ENCODE peak calls at places on chromosomes 12 and 14, in seven cellular contexts. O, X, I, K, W, R and B are unnamed samples. For H3K4me1, the result is how much of the 10 kb centered on the place peaks cover.

GRCh38 chr14:35332517-35333346 is 40.5 kb downstream of the PSMA6 start:
- DNase-seq in R (no peak), K (no peak), X (no peak), I (no peak), O (no peak), W (no peak), B (no peak)

GRCh38 chr12:4824415-4824814 is 85.3 kb upstream of the KCNA1 start:
- DNase-seq in O (no peak), R (no peak), W (no peak), X (no peak), I (peak), K (no peak), B (no peak)

GRCh38 chr14:70555890-70556289 is 21.1 kb upstream of the ADAM20 start:
- DNase-seq in K (no peak), W (peak), R (no peak), I (no peak), X (no peak), O (no peak), B (peak)

GRCh38 chr14:91328313-91329050 is 84.0 kb upstream of the GPR68 start:
- DNase-seq in W (no peak), I (no peak), X (no peak), K (no peak), R (no peak), O (no peak), B (no peak)

GRCh38 chr12:122874081-122874480 is 21.8 kb downstream of the VPS37B start:
- DNase-seq in R (no peak), W (no peak), X (no peak), K (no peak), I (no peak), O (no peak), B (no peak)

GRCh38 chr12:27967551-27968054 is 4.9 kb downstream of the PTHLH start:
- DNase-seq in O (no peak), R (no peak), X (no peak), I (no peak), W (no peak), K (no peak), B (no peak)

GRCh38 chr12:5260591-5261086 is 171.3 kb upstream of the NTF3 start:
- DNase-seq in O (no peak), X (no peak), I (no peak), R (no peak), K (no peak), W (no peak), B (no peak)

GRCh38 chr12:31732926-31733548 is 4.2 kb upstream of the AMN1 start:
- DNase-seq in K (no peak), R (peak), X (peak), W (no peak), I (peak), O (no peak), B (no peak)

GRCh38 chr12:114794049-114794558 is 110.1 kb upstream of the TBX3 start:
- DNase-seq in W (no peak), O (no peak), X (no peak), I (no peak), K (no peak), R (no peak), B (no peak)

GRCh38 chr12:122079532-122080081 is 1.1 kb downstream of the MLXIP start:
- DNase-seq in O (no peak), I (no peak), W (no peak), R (no peak), K (no peak), X (no peak), B (no peak)

GRCh38 chr14:57287745-57288144 is 19.0 kb downstream of the AP5M1 start:
- DNase-seq in X (no peak), I (no peak), R (no peak), K (no peak), O (no peak), W (no peak), B (no peak)

GRCh38 chr12:46450279-46450748 is 77.7 kb upstream of the SLC38A2 start:
- DNase-seq in X (no peak), I (no peak), R (no peak), K (peak), O (peak), W (peak), B (peak)

GRCh38 chr12:50677858-50678257 is 86.0 kb upstream of the ATF1 start:
- DNase-seq in O (no peak), K (no peak), R (no peak), X (no peak), W (peak), I (no peak), B (no peak)

GRCh38 chr14:101557811-101558738 is 3.2 kb upstream of the DIO3 start:
- DNase-seq in I (no peak), X (no peak), W (no peak), O (peak), R (no peak), K (no peak), B (no peak)

GRCh38 chr14:99188721-99189120 is 83.3 kb downstream of the BCL11B start:
- DNase-seq in X (no peak), K (no peak), R (no peak), W (no peak), O (no peak), I (no peak), B (no peak)

GRCh38 chr12:72271741-72272661 is at the start of gene TRHDE:
- DNase-seq in X (no peak), O (no peak), R (no peak), K (no peak), W (peak), I (no peak), B (no peak)

GRCh38 chr12:26768611-26769603 is 64.1 kb downstream of the ITPR2 start:
- DNase-seq in O (no peak), W (no peak), R (no peak), X (no peak), I (no peak), K (no peak), B (no peak)

GRCh38 chr12:17204289-17205054 is 598.5 kb upstream of the LMO3 start:
- DNase-seq in X (no peak), R (no peak), K (no peak), W (no peak), I (no peak), O (no peak), B (no peak)

GRCh38 chr12:12693111-12693671 is 2.8 kb downstream of the GPR19 start:
- DNase-seq in I (no peak), K (no peak), O (no peak), W (no peak), R (no peak), X (no peak), B (no peak)

DNA sequence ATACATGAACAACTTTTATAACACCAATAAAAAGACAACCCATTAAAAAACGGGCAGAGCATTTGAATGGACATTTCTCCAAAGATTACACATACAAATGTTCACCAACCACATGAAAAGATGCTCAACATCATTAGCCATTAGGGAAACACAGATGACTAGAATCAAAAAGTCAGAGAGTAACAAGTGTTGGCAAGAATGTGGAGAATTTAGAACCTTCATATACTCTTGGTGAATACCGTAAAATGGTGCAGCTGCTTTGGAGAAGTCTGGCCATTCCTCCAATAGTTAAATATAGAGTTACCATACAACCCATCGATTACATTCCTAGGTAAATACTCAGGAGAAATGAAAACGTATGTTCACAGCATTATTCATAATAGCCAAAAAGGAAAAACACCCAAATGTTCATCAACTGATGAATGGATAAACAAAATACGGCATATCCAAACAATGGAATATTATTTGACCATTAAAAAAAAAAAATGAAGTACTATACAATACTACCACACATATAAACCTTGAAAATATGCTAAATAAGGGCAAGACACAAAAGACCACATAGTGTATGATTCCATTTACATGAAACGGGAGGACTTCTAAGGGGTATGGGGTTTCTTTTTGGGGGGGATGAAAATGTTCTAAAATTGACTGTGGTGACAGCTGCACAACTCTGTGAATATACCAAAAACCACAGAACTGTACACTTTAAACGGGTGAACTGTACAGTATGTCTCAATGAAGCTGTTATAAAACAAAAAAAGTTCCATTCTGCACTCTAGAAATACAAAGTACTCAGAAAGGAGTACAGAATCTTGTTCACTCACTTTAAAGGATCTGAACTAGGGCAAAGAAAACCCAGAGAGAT is 3.2 kb downstream of the CORO1C start:
- DNase-seq in X (no peak), W (no peak), O (no peak), K (no peak), I (no peak), R (no peak), B (no peak)
- H3K4me1 ChIP-seq in X (under half), W (under half), O (under half), K (half or more), I (half or more), R (half or more), B (half or more)

DNA sequence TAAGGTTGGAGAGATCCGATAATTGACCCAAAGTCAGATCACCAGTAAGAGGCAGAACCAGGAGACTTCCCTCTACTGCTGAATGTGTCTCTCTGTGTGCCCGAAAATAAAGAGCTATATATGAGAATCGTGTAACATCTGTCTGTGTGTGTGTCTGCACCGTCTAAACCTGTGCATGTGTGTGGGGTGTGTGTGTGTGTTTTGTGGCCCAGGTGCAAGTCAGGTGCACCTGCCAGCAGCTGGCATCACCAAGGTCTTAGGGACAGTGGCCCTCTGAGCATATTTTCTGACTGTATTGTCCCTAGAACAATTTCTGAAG is 24.7 kb upstream of the KRT78 start:
- DNase-seq in R (no peak), O (no peak), X (no peak), K (no peak), I (no peak), W (no peak), B (no peak)
- H3K27ac ChIP-seq in R (peak), O (peak), X (peak), K (peak), I (peak), W (peak), B (peak)

GRCh38 chr12:6450091-6450868 is 1.6 kb upstream of the TAPBPL start:
- DNase-seq in R (no peak), W (no peak), X (no peak), O (no peak), K (no peak), I (no peak), B (no peak)
- H3K4me1 ChIP-seq in R (under half), W (under half), X (under half), O (under half), K (under half), I (under half), B (under half)

DNA sequence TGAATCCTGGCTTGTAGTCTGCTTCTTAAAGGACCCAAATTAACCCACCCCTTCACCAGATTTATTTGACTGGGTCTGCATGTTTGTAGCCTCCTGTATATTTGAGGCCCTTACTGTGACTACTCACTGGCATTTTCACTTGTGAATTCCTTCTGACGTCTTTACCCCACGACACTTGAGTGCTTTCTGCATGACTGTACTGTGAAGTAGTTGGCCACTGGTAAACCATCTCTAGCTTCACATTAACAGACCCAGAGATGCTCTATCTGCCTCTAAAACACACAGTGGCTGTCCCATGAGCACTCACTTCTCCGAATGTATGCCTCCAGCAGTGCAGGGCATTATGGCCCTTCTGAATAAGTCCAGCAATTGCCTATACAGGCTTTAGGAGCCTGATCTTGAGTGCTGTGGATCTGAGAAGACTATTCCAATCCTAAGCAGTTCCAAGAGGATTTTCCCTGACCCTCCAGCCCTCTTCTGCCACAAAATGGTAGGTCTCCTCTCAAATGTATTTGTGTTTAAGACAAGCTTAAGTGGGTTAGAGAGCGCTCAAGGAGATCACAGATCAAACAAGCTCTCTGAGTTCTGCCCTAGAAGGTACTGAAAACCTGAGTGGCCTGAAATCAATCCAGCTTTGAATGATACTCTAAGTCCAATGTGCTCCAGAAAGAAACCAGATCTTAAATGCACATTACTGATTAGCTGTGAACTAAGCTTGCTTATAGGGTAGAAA is 534.7 kb downstream of the RPS29 start:
- DNase-seq in I (no peak), O (no peak), R (no peak), K (no peak), X (no peak), W (no peak), B (no peak)
- H3K27ac ChIP-seq in I (no peak), O (no peak), R (no peak), K (no peak), X (no peak), W (no peak), B (no peak)

GRCh38 chr12:56634837-56635538 is 4.9 kb upstream of the BAZ2A start:
- DNase-seq in X (peak), W (peak), K (no peak), R (peak), I (peak), O (no peak), B (peak)
- H3K4me1 ChIP-seq in X (under half), W (half or more), K (under half), R (half or more), I (under half), O (half or more), B (half or more)

DNA sequence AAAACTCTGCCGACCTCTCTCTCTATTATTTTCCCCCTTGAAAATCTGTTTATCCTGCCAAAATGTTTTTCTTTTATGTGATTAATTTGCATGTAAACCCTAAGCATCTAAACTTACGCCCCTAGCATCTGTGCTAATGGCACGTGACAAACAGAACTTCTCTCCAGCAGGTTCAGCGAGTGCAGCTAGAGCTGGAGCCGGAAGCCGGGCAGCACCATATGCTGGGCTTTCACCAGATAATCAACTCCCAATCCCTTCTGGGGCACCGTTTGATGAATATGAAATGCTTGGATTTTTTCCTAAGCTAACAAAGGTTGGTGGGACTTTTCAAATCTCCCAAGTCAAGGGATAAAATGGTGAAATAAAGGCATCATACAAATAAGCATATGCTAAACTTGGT is 667.5 kb upstream of the TMEM132C start:
- DNase-seq in R (no peak), O (no peak), X (no peak), W (no peak), I (no peak), K (no peak), B (no peak)
- H3K27ac ChIP-seq in R (no peak), O (no peak), X (no peak), W (no peak), I (no peak), K (peak), B (no peak)

DNA sequence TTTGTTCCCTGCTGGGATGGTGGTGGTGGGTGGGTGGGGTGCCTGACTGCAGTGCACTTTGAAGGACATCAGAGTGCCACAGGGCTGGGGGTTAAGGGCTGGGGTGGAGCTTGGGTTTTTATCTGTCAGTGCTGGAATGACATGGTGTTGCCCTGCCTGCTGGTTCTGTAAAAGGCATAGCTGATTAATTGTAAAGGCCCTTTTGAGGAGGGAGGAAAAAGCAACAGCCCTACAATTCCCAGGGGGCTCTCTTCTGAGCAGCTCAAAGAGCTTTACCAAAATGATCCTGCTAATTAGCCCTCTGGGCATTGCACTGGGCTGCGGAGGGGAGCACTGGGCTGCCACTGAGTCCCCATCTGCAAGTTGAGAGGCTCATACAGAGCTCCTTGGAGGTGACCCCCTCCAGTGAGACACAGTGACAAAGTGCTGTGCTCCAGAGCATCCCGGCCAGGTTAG is 21.2 kb downstream of the PLEKHG3 start:
- DNase-seq in I (no peak), R (no peak), X (no peak), K (no peak), O (no peak), W (no peak), B (peak)
- H3K4me1 ChIP-seq in I (half or more), R (half or more), X (under half), K (half or more), O (half or more), W (under half), B (half or more)

GRCh38 chr12:91222746-91223145 is 40.1 kb upstream of the DCN start:
- DNase-seq in X (no peak), W (no peak), K (no peak), O (no peak), R (no peak), I (no peak), B (no peak)
- H3K27ac ChIP-seq in X (no peak), W (peak), K (no peak), O (no peak), R (no peak), I (no peak), B (peak)

GRCh38 chr14:54662491-54663116 is 95.7 kb downstream of the SAMD4A start:
- DNase-seq in O (no peak), I (no peak), X (no peak), W (no peak), K (no peak), R (no peak), B (no peak)
- H3K4me1 ChIP-seq in O (under half), I (under half), X (under half), W (under half), K (under half), R (under half), B (half or more)

GRCh38 chr12:58924652-58925051 is 4.3 kb upstream of the LRIG3 start:
- DNase-seq in W (no peak), I (no peak), K (no peak), X (no peak), O (no peak), R (no peak), B (no peak)

GRCh38 chr12:58925733-58926113 is 5.4 kb upstream of the LRIG3 start:
- DNase-seq in W (no peak), K (no peak), O (no peak), I (no peak), R (no peak), X (no peak), B (no peak)

GRCh38 chr12:58925111-58925732 is 4.9 kb upstream of the LRIG3 start:
- DNase-seq in O (no peak), X (no peak), R (no peak), W (no peak), I (no peak), K (no peak), B (no peak)

GRCh38 chr12:58922849-58923248 is 2.5 kb upstream of the LRIG3 start:
- DNase-seq in X (no peak), O (no peak), I (no peak), W (no peak), K (no peak), R (no peak), B (no peak)

DNA sequence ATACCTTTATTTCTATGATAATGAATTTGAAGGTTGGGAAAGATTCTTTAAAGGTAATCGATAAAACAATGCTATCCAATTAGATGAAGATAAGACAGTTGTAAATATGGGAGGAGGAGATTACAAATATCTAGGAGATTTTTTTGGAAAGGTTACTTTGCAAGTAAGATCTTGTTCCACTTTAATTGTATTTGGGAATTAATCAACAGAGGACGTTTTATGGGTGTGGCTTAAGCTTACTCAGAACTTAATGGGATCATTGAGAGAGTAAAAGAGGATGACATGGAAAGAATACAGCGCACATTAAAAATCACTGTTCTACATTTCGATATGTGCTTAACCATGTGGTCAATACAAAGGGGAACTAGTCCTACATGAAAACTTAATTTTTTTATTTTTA is 3.5 kb upstream of the LRIG3 start:
- DNase-seq in O (no peak), R (no peak), X (no peak), W (no peak), I (no peak), K (no peak), B (no peak)
- H3K27ac ChIP-seq in O (no peak), R (no peak), X (no peak), W (no peak), I (no peak), K (no peak), B (no peak)